ENCODE peak calls at places on chromosomes 16 and 17, in ten cellular contexts. Z, R, U, K, I, E, L, Q, A and H are unnamed samples.

GRCh38 chr16:9647981-9648701 is 534.1 kb downstream of the GRIN2A start:
- DNase-seq in Z (no peak), R (peak), U (no peak), K (peak), I (peak), E (peak), L (no peak), Q (no peak), A (no peak), H (peak)

GRCh38 chr16:70698901-70699300 is 13.0 kb upstream of the MTSS2 start:
- DNase-seq in Z (no peak), R (no peak), U (no peak), K (no peak), I (no peak), E (no peak), L (no peak), Q (no peak), A (no peak), H (no peak)

GRCh38 chr17:58002973-58003372 is 4.1 kb downstream of the SRSF1 start:
- DNase-seq in Z (no peak), R (no peak), U (no peak), K (no peak), I (no peak), E (no peak), L (no peak), Q (no peak), A (no peak), H (no peak)

GRCh38 chr17:79338142-79338541 is 263.5 kb downstream of the ENGASE start:
- DNase-seq in Z (no peak), R (no peak), U (no peak), K (peak), I (no peak), E (no peak), L (no peak), Q (no peak), A (no peak), H (no peak)

GRCh38 chr17:47273245-47273644 is 19.6 kb downstream of the ITGB3 start:
- DNase-seq in Z (no peak), R (no peak), U (no peak), K (no peak), I (no peak), E (no peak), L (no peak), Q (no peak), A (no peak), H (no peak)

GRCh38 chr16:80610489-80611156 is 69.8 kb downstream of the DYNLRB2 start:
- DNase-seq in Z (no peak), R (no peak), U (no peak), K (no peak), I (peak), E (no peak), L (no peak), Q (no peak), A (no peak), H (no peak)

GRCh38 chr17:78231991-78232759 is 744 bp downstream of the TMEM235 start:
- DNase-seq in Z (no peak), R (no peak), U (no peak), K (no peak), I (no peak), E (no peak), L (no peak), Q (no peak), A (no peak), H (peak)

GRCh38 chr16:50360033-50360778 is 8.6 kb downstream of the BRD7 start:
- DNase-seq in Z (no peak), R (peak), U (no peak), K (peak), I (no peak), E (no peak), L (no peak), Q (no peak), A (no peak), H (no peak)

GRCh38 chr17:78929908-78930775 is 5.0 kb upstream of the TIMP2 start:
- DNase-seq in Z (no peak), R (no peak), U (no peak), K (no peak), I (no peak), E (no peak), L (no peak), Q (no peak), A (no peak), H (no peak)

GRCh38 chr16:27977966-27978365 is 85.5 kb downstream of the GSG1L start:
- DNase-seq in Z (no peak), R (no peak), U (no peak), K (no peak), I (no peak), E (no peak), L (no peak), Q (no peak), A (peak), H (no peak)

GRCh38 chr17:330993-331701 is 21.5 kb downstream of the RPH3AL start:
- DNase-seq in Z (no peak), R (peak), U (no peak), K (no peak), I (no peak), E (no peak), L (peak), Q (no peak), A (peak), H (no peak)

GRCh38 chr16:68074850-68075249 is 10.3 kb upstream of the NFATC3 start:
- DNase-seq in Z (no peak), R (peak), U (no peak), K (no peak), I (peak), E (no peak), L (peak), Q (peak), A (no peak), H (peak)

GRCh38 chr17:71080937-71081336 is 911.6 kb downstream of the KCNJ2 start:
- DNase-seq in Z (no peak), R (no peak), U (no peak), K (no peak), I (no peak), E (no peak), L (no peak), Q (no peak), A (no peak), H (no peak)

GRCh38 chr17:3963214-3964201 is 729 bp downstream of the ATP2A3 start:
- DNase-seq in Z (peak), R (peak), U (no peak), K (no peak), I (peak), E (no peak), L (peak), Q (peak), A (no peak), H (peak)

GRCh38 chr17:35080536-35080935 is 17.0 kb upstream of the RFFL start:
- DNase-seq in Z (no peak), R (no peak), U (no peak), K (no peak), I (peak), E (no peak), L (no peak), Q (no peak), A (no peak), H (peak)

GRCh38 chr16:86998196-86999001 is 318.8 kb downstream of the C16orf95 start:
- DNase-seq in Z (no peak), R (no peak), U (no peak), K (no peak), I (no peak), E (no peak), L (no peak), Q (no peak), A (no peak), H (no peak)

GRCh38 chr16:28543072-28543471 is 4.3 kb upstream of the NUPR1 start:
- DNase-seq in Z (no peak), R (peak), U (no peak), K (no peak), I (no peak), E (peak), L (no peak), Q (peak), A (no peak), H (no peak)

GRCh38 chr16:56866955-56867830 is 2.2 kb downstream of the SLC12A3 start:
- DNase-seq in Z (peak), R (peak), U (no peak), K (peak), I (peak), E (peak), L (peak), Q (no peak), A (no peak), H (peak)

GRCh38 chr17:973053-973452 is 6.5 kb downstream of the NXN start:
- DNase-seq in Z (no peak), R (no peak), U (no peak), K (no peak), I (no peak), E (peak), L (no peak), Q (no peak), A (no peak), H (no peak)

GRCh38 chr17:79457889-79458288 is 153.0 kb downstream of the RBFOX3 start:
- DNase-seq in Z (no peak), R (no peak), U (no peak), K (no peak), I (no peak), E (no peak), L (no peak), Q (no peak), A (no peak), H (no peak)

GRCh38 chr17:74712756-74713155 is at the start of gene CD300LF:
- DNase-seq in Z (no peak), R (no peak), U (no peak), K (no peak), I (peak), E (no peak), L (no peak), Q (peak), A (peak), H (no peak)

GRCh38 chr16:17224859-17225258 is 245.9 kb downstream of the XYLT1 start:
- DNase-seq in Z (no peak), R (peak), U (no peak), K (no peak), I (no peak), E (no peak), L (no peak), Q (peak), A (peak), H (no peak)

GRCh38 chr16:86740817-86741799 is 162.8 kb downstream of the FOXL1 start:
- DNase-seq in Z (no peak), R (no peak), U (no peak), K (no peak), I (no peak), E (peak), L (no peak), Q (no peak), A (peak), H (no peak)

GRCh38 chr17:11170901-11171300 is 70.1 kb upstream of the SHISA6 start:
- DNase-seq in Z (no peak), R (no peak), U (no peak), K (no peak), I (no peak), E (no peak), L (no peak), Q (no peak), A (no peak), H (no peak)

GRCh38 chr17:68351395-68351794 is 60.1 kb downstream of the ARSG start:
- DNase-seq in Z (no peak), R (no peak), U (no peak), K (no peak), I (no peak), E (peak), L (no peak), Q (no peak), A (no peak), H (no peak)

GRCh38 chr17:11948791-11949190 is 48.5 kb downstream of the ZNF18 start:
- DNase-seq in Z (no peak), R (no peak), U (no peak), K (peak), I (no peak), E (no peak), L (no peak), Q (no peak), A (peak), H (no peak)

GRCh38 chr16:71882505-71883192 is 1.3 kb downstream of the ZNF821 start:
- DNase-seq in Z (peak), R (peak), U (peak), K (peak), I (peak), E (peak), L (peak), Q (no peak), A (no peak), H (peak)

GRCh38 chr17:61251939-61252865 is 147.4 kb upstream of the TBX2 start:
- DNase-seq in Z (no peak), R (no peak), U (no peak), K (no peak), I (no peak), E (no peak), L (no peak), Q (peak), A (peak), H (no peak)

GRCh38 chr17:45293413-45294211 is 23.2 kb downstream of the MAP3K14 start:
- DNase-seq in Z (no peak), R (no peak), U (no peak), K (peak), I (no peak), E (peak), L (no peak), Q (peak), A (peak), H (no peak)

GRCh38 chr17:14813649-14814048 is 451.5 kb downstream of the PMP22 start:
- DNase-seq in Z (no peak), R (peak), U (no peak), K (peak), I (no peak), E (peak), L (no peak), Q (peak), A (no peak), H (peak)

GRCh38 chr17:76139801-76140660 is 1.0 kb downstream of the FOXJ1 start:
- DNase-seq in Z (no peak), R (no peak), U (no peak), K (no peak), I (peak), E (no peak), L (no peak), Q (no peak), A (no peak), H (peak)

GRCh38 chr17:50581316-50581715 is 20.8 kb downstream of the CACNA1G start:
- DNase-seq in Z (no peak), R (no peak), U (no peak), K (no peak), I (no peak), E (no peak), L (no peak), Q (no peak), A (no peak), H (no peak)

GRCh38 chr17:62618647-62619412 is 8.6 kb upstream of the MRC2 start:
- DNase-seq in Z (no peak), R (no peak), U (no peak), K (no peak), I (no peak), E (no peak), L (no peak), Q (no peak), A (no peak), H (no peak)

GRCh38 chr16:90008708-90009145 is 10.5 kb downstream of the DBNDD1 start:
- DNase-seq in Z (no peak), R (peak), U (peak), K (no peak), I (peak), E (no peak), L (peak), Q (peak), A (no peak), H (peak)

GRCh38 chr17:82238562-82239201 is 9.8 kb downstream of the SLC16A3 start:
- DNase-seq in Z (peak), R (no peak), U (peak), K (no peak), I (peak), E (peak), L (peak), Q (no peak), A (peak), H (peak)

GRCh38 chr16:28866454-28866804 is 2.8 kb downstream of the SH2B1 start:
- DNase-seq in Z (no peak), R (no peak), U (no peak), K (no peak), I (no peak), E (no peak), L (no peak), Q (no peak), A (no peak), H (no peak)

GRCh38 chr17:44887016-44887415 is 12.2 kb downstream of the EFTUD2 start:
- DNase-seq in Z (no peak), R (no peak), U (no peak), K (no peak), I (no peak), E (no peak), L (no peak), Q (no peak), A (no peak), H (no peak)

GRCh38 chr16:67537270-67537635 is 8.6 kb downstream of the RIPOR1 start:
- DNase-seq in Z (no peak), R (peak), U (no peak), K (peak), I (peak), E (no peak), L (no peak), Q (no peak), A (peak), H (peak)

GRCh38 chr17:27558842-27559505 is 72.0 kb upstream of the LGALS9 start:
- DNase-seq in Z (no peak), R (no peak), U (no peak), K (no peak), I (no peak), E (peak), L (no peak), Q (no peak), A (no peak), H (no peak)